ENCODE peak calls at places on chromosomes 1 and 21, in six cellular contexts. S, Y, G, Z, M and L are unnamed samples.

GRCh38 chr1:18557621-18558465 is 72.8 kb upstream of the PAX7 start:
- DNase-seq in S (no peak), Y (no peak), G (no peak), Z (peak; percentile 22), M (no peak), L (peak; percentile 54)

GRCh38 chr1:25813734-25814471 is 5.9 kb upstream of the MTFR1L start:
- DNase-seq in S (no peak), Y (no peak), G (no peak), Z (peak; percentile 17), M (no peak), L (no peak)

GRCh38 chr1:101122452-101123166 is 97.0 kb upstream of the DPH5 start:
- DNase-seq in S (no peak), Y (no peak), G (no peak), Z (no peak), M (no peak), L (no peak)

GRCh38 chr1:40931601-40932000 is 47.9 kb upstream of the CTPS1 start:
- DNase-seq in S (no peak), Y (no peak), G (no peak), Z (no peak), M (no peak), L (no peak)

GRCh38 chr1:161779393-161779792 is 13.3 kb downstream of the ATF6 start:
- DNase-seq in S (no peak), Y (no peak), G (no peak), Z (no peak), M (no peak), L (no peak)

GRCh38 chr1:149917590-149918144 is at the start of gene SV2A:
- DNase-seq in S (peak; percentile 49), Y (no peak), G (no peak), Z (peak; percentile 45), M (no peak), L (peak; percentile 69)

GRCh38 chr21:41289431-41289830 is 27.2 kb upstream of the FAM3B start:
- DNase-seq in S (no peak), Y (no peak), G (no peak), Z (no peak), M (no peak), L (peak; percentile 17)

GRCh38 chr1:173191011-173191410 is 16.1 kb downstream of the TNFSF4 start:
- DNase-seq in S (no peak), Y (no peak), G (no peak), Z (no peak), M (no peak), L (peak; percentile 14)

GRCh38 chr1:210440081-210440480 is 111.4 kb downstream of the HHAT start:
- DNase-seq in S (no peak), Y (no peak), G (no peak), Z (no peak), M (no peak), L (no peak)

GRCh38 chr1:11045428-11046269 is 1.4 kb downstream of the MASP2 start:
- DNase-seq in S (no peak), Y (peak; percentile 77), G (no peak), Z (no peak), M (no peak), L (peak; percentile 55)

GRCh38 chr1:172742599-172743500 is 83.9 kb downstream of the FASLG start:
- DNase-seq in S (no peak), Y (no peak), G (no peak), Z (no peak), M (no peak), L (peak; percentile 58)

GRCh38 chr1:83673287-83673686 is 325.6 kb downstream of the TTLL7 start:
- DNase-seq in S (no peak), Y (no peak), G (no peak), Z (no peak), M (no peak), L (no peak)

GRCh38 chr21:37335053-37335452 is 31.5 kb upstream of the DYRK1A start:
- DNase-seq in S (no peak), Y (no peak), G (no peak), Z (no peak), M (no peak), L (no peak)

GRCh38 chr1:220808501-220809186 is 21.9 kb downstream of the MTARC1 start:
- DNase-seq in S (no peak), Y (no peak), G (no peak), Z (no peak), M (no peak), L (no peak)

GRCh38 chr1:82778612-82779011 is 977.9 kb downstream of the ADGRL2 start:
- DNase-seq in S (no peak), Y (no peak), G (no peak), Z (no peak), M (no peak), L (peak; percentile 2)

GRCh38 chr1:163165119-163165518 is 37.6 kb downstream of the RGS5 start:
- DNase-seq in S (no peak), Y (no peak), G (no peak), Z (no peak), M (no peak), L (no peak)

GRCh38 chr21:41571938-41572510 is 64.1 kb upstream of the TMPRSS2 start:
- DNase-seq in S (no peak), Y (no peak), G (no peak), Z (no peak), M (no peak), L (no peak)

DNA sequence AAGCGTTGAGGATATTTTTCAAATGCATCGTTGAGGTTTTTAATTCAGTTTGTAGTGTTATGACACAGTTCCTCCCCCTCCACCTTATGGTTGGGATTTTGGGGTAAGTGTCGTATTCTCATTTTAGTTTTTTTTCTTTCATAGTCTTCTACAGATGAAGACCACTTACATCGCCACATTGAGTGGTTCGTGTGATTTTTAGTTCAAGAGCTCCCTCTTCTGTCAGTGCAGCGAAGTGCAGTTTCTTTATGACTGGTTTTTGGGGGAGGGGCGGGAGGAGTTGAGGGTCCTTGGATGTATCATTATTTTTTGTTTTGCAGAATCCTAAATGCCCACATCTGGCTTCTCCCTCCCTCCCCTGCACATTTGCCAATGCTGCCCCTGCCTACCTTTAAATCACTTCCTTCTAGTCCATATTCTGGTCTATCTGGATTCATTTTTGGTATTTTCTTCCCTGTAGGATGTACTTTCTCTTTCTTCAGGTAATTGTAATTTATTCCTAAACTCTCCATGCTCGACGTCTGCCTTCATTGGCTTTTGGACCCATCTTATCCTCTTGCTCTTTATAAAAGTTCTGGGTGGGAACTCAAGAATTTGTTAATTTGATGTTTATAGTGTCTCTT is 433.1 kb downstream of the CAMTA1 start:
- DNase-seq in S (no peak), Y (no peak), G (peak; percentile 24), Z (peak; percentile 32), M (no peak), L (peak; percentile 60)
- TF ChIP-seq CTCF in S (peak; percentile 81), Y (peak; percentile 72), G (peak; percentile 56), Z (peak; percentile 78), M (peak; percentile 49), L (peak; percentile 70)

GRCh38 chr1:61931587-61932279 is 189.5 kb downstream of the PATJ start:
- DNase-seq in S (no peak), Y (no peak), G (no peak), Z (no peak), M (no peak), L (no peak)

GRCh38 chr1:61930246-61930645 is 188.0 kb downstream of the PATJ start:
- DNase-seq in S (no peak), Y (no peak), G (no peak), Z (no peak), M (no peak), L (no peak)

GRCh38 chr1:61922950-61923480 is 180.7 kb downstream of the PATJ start:
- DNase-seq in S (no peak), Y (no peak), G (no peak), Z (no peak), M (no peak), L (no peak)

GRCh38 chr1:61925591-61926298 is 183.5 kb downstream of the PATJ start:
- DNase-seq in S (no peak), Y (no peak), G (no peak), Z (no peak), M (no peak), L (no peak)

DNA sequence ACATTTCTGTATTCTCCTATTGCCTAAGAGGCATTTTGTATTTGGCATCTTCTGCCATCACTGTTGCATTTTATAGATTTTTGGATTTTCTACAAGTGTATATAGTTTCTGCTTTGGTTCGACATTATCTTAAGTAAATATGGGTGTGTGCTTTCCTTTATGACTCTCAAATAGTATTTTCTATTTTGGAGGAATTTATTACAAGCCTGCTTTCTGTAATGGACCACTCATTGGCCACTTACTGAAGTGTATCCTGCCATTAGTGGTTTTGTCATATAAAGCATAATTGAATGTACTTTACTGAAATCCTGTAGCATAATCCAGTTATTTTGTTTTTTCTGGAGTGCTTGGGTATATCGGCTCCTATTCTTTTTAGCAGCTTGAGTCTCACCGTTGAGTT is 184.3 kb downstream of the PATJ start:
- DNase-seq in S (no peak), Y (no peak), G (no peak), Z (no peak), M (no peak), L (no peak)
- H3K4me1 ChIP-seq in S (no peaks in the 10 kb centered on the region), Y (no peaks in the 10 kb centered on the region), G (no peaks in the 10 kb centered on the region), Z (no peaks in the 10 kb centered on the region), M (no peaks in the 10 kb centered on the region), L (no peaks in the 10 kb centered on the region)

GRCh38 chr21:45975017-45975595 is 6.5 kb upstream of the COL6A1 start:
- DNase-seq in S (peak; percentile 66), Y (peak; percentile 51), G (no peak), Z (no peak), M (no peak), L (peak; percentile 57)

GRCh38 chr21:45972353-45972715 is 9.2 kb upstream of the COL6A1 start:
- DNase-seq in S (peak; percentile 59), Y (peak; percentile 52), G (no peak), Z (no peak), M (no peak), L (no peak)

GRCh38 chr21:45972716-45973474 is 8.7 kb upstream of the COL6A1 start:
- DNase-seq in S (peak; percentile 87), Y (peak; percentile 58), G (peak; percentile 75), Z (peak; percentile 60), M (no peak), L (peak; percentile 97)

GRCh38 chr21:45974073-45975016 is 7.2 kb upstream of the COL6A1 start:
- DNase-seq in S (peak; percentile 69), Y (peak; percentile 64), G (no peak), Z (peak; percentile 58), M (no peak), L (peak; percentile 75)

GRCh38 chr21:45973475-45974072 is 8.0 kb upstream of the COL6A1 start:
- DNase-seq in S (peak; percentile 84), Y (no peak), G (peak; percentile 80), Z (peak; percentile 81), M (no peak), L (peak; percentile 88)
- H3K4me3 ChIP-seq in S (peak overlapping the region; percentile 68), Y (peak overlapping the region; percentile 40), G (peak overlapping the region; percentile 38), Z (peak overlapping the region; percentile 1), M (peak overlapping the region; percentile 49), L (peak overlapping the region; percentile 34)

DNA sequence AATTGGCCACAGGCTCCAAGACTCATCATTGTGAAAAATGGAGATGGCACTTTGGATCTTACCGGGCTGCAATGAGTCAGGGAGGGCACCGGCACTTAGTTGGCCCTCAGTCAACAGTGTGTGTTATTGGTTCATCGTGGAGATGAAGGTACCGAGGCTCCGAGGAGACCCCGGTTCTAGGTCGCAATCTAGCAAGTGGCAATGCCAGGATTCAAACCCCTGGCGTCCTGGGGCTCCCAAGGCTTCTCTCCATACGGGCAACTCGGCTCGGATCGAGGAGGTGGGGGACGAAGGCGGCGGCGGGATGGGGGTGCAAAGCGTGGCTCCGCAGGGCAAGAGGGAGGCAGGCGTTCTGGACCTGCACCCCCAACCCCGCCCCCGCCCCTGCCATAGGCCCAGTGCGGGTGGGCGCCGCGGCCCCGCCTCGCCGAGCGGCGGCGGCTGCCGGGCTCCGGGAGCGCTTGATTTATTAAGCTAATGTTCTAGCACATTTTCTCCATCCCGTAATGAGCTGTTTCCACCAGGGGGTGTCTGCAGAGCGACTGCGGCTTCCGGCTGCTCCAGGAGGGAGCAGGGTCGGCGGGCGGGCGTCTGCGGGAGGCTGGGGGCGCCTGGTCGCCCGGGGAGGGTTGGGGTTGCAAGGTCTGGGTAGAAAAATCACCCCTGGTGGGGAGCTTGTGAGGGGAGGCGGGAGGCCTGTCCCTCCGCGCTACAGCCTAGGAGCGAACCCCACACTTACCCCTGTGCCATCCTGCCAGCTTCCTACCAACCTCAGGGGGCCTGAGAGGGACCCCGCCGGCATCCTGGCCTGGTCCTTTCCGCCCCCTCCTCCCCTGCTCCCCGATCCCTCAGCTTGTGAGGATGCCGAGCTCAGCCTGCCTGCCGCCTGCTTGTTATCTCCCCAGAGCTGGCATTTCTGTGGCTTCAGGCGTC is 48.7 kb upstream of the ACOT11 start:
- DNase-seq in S (no peak), Y (no peak), G (no peak), Z (no peak), M (no peak), L (peak; percentile 65)
- TF ChIP-seq CTCF in S (no peak), Y (peak; percentile 41), G (peak; percentile 46), Z (peak; percentile 25), M (peak; percentile 38), L (peak; percentile 50)